ENCODE peak calls at places on chromosomes 16 and 17, in nine cellular contexts. K, Y, R, E, D, N, V, B and L are unnamed samples.

GRCh38 chr16:53054670-53055485 is at the start of gene CHD9:
- DNase-seq in K (peak; percentile 86), Y (peak; percentile 89), R (peak; percentile 94), E (peak; percentile 90), D (peak; percentile 85), N (peak; percentile 83), V (peak; percentile 84), B (peak; percentile 89), L (peak; percentile 90)

GRCh38 chr16:71426069-71426879 is 15.6 kb downstream of the TLE7 start:
- DNase-seq in K (peak; percentile 31), Y (peak; percentile 86), R (peak; percentile 80), E (no peak), D (peak; percentile 25), N (peak; percentile 97), V (no peak), B (no peak), L (no peak)

GRCh38 chr16:30070490-30070889 is 4.9 kb downstream of the ALDOA start:
- DNase-seq in K (no peak), Y (no peak), R (no peak), E (no peak), D (no peak), N (no peak), V (no peak), B (no peak), L (no peak)

GRCh38 chr17:27384261-27384701 is 72.0 kb upstream of the KSR1 start:
- DNase-seq in K (peak; percentile 69), Y (peak; percentile 60), R (peak; percentile 85), E (peak; percentile 85), D (no peak), N (peak; percentile 44), V (peak; percentile 73), B (peak; percentile 63), L (no peak)

GRCh38 chr16:11586856-11587642 is at the start of gene LITAF:
- DNase-seq in K (peak; percentile 61), Y (peak; percentile 64), R (peak; percentile 18), E (peak; percentile 79), D (peak; percentile 73), N (peak; percentile 67), V (peak; percentile 68), B (peak; percentile 78), L (peak; percentile 80)

GRCh38 chr17:18129041-18129502 is 20.5 kb downstream of the MYO15A start:
- DNase-seq in K (no peak), Y (peak; percentile 58), R (peak; percentile 33), E (no peak), D (no peak), N (no peak), V (no peak), B (peak; percentile 77), L (peak; percentile 68)

GRCh38 chr17:19707728-19708221 is 8.6 kb downstream of the SLC47A2 start:
- DNase-seq in K (no peak), Y (no peak), R (no peak), E (no peak), D (no peak), N (no peak), V (no peak), B (no peak), L (no peak)

GRCh38 chr16:19691161-19691850 is 26.7 kb downstream of the KNOP1 start:
- DNase-seq in K (no peak), Y (peak; percentile 38), R (no peak), E (peak; percentile 59), D (peak; percentile 67), N (no peak), V (peak; percentile 39), B (no peak), L (no peak)

GRCh38 chr17:3221850-3222249 is 14.4 kb downstream of the OR1A1 start:
- DNase-seq in K (no peak), Y (no peak), R (no peak), E (no peak), D (no peak), N (no peak), V (no peak), B (no peak), L (no peak)

GRCh38 chr16:72894291-72895151 is 153.4 kb downstream of the ZFHX3 start:
- DNase-seq in K (no peak), Y (no peak), R (peak; percentile 94), E (peak; percentile 56), D (no peak), N (no peak), V (no peak), B (no peak), L (no peak)

DNA sequence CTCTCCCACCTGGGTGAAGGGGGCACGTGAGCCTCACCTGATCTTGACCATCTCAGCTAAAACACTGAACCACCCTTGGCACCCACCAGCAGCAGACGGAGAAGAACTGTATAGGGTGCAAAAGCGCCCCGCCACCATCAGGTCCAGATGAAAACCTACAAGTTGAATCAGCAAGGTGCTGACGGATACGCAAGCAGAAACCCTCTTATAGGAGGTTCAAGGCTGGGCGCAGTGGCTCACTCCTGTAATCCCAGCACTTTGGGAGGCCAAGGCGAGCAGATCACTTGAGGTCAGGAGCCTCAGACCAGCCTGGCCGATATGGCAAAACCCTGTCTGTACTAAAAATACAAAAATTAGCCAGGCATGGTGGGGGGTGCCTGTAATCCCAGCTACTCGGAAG is 575 bp upstream of the IL17C start:
- DNase-seq in K (no peak), Y (no peak), R (no peak), E (no peak), D (no peak), N (no peak), V (no peak), B (no peak), L (no peak)
- H3K4me1 ChIP-seq in K (peaks cover 18% of the 10 kb centered on the region), Y (peaks cover 26% of the 10 kb centered on the region), R (no peaks in the 10 kb centered on the region), E (no peaks in the 10 kb centered on the region), D (no peaks in the 10 kb centered on the region), N (no peaks in the 10 kb centered on the region), V (no peaks in the 10 kb centered on the region), B (peaks cover 39% of the 10 kb centered on the region), L (peaks cover 34% of the 10 kb centered on the region)

DNA sequence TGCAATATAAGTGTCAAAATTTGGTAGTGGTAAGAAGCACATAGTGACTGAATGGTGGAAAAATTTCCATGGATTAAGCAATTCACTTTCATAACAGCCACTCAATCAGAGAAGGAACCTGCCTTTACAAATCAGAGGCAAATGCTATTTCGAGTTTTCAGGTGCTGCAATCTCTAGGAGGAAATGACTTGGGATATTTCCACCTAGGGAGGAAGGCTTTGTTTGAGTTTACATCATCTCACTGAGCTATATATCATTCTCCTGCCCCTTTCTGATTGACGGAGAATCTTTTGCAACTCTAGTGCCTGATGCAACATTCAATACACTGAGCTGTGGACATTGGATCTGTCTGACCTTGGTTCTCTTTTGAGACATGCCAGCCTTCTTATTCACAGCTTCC is 26.3 kb downstream of the MARCHF10 start:
- DNase-seq in K (no peak), Y (peak; percentile 38), R (no peak), E (no peak), D (no peak), N (no peak), V (no peak), B (no peak), L (no peak)
- H3K27ac ChIP-seq in K (no peak overlapping the region), Y (no peak overlapping the region), R (no peak overlapping the region), E (no peak overlapping the region), D (no peak overlapping the region), N (peak overlapping the region; percentile 75), V (no peak overlapping the region), B (no peak overlapping the region), L (peak overlapping the region; percentile 64)

GRCh38 chr17:7840875-7841274 is 6.9 kb downstream of the KDM6B start:
- DNase-seq in K (no peak), Y (no peak), R (no peak), E (no peak), D (no peak), N (no peak), V (no peak), B (no peak), L (no peak)
- H3K4me1 ChIP-seq in K (peaks cover 62% of the 10 kb centered on the region), Y (peaks cover 34% of the 10 kb centered on the region), R (peaks cover 44% of the 10 kb centered on the region), E (no peaks in the 10 kb centered on the region), D (peaks cover 17% of the 10 kb centered on the region), N (peaks cover 52% of the 10 kb centered on the region), V (peaks cover 47% of the 10 kb centered on the region), B (peaks cover 84% of the 10 kb centered on the region), L (peaks cover 55% of the 10 kb centered on the region)

DNA sequence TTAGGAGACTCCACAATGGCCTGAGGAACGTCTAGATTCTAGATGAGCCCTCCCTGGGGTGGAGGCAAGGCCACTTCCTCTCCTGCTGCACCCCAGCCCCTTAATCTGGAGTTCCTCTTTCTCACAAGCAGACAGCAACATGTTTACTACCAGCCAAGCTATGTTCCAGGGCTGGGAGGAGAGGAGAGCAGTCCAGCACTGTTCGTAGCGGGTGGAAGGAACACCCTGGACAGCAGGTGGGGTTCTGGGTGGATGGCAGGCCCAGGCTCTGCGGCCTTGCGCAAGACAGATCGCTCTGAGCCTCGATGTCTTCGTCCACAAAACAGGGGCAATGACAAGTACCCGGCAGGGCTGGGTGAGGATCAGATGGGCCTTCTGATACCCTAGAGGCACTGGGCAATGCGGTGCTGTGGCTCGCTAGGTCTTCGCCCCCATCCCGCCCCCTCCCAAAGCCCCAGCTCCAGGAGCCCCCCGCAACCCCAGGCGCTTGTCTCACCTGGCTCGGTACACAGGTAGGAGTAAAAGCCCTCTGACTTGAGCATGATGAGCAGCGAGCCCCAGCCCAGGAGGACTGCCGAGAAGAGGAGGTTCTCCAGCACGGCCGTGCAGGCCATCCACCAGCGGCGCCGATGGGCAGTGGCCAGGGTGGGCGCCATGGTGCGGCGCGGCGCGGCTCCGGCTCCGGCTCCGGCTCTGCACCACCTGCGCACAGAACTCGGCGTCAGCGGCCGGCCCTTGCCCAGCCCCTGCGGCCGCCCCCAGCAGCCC is 1.2 kb downstream of the SLC43A2 start:
- DNase-seq in K (no peak), Y (no peak), R (no peak), E (peak; percentile 80), D (no peak), N (no peak), V (no peak), B (no peak), L (peak; percentile 67)
- H3K27ac ChIP-seq in K (peak overlapping the region; percentile 82), Y (no peak overlapping the region), R (no peak overlapping the region), E (no peak overlapping the region), D (peak overlapping the region; percentile 81), N (peak overlapping the region; percentile 80), V (peak overlapping the region; percentile 92), B (peak overlapping the region; percentile 90), L (peak overlapping the region; percentile 89)